ENCODE peak calls at places on chromosomes 3 and 15, in nine cellular contexts. O, F, Q, T, E, H, A, X and P are unnamed samples. For H3K36me3, the result is how much of the 10 kb centered on the place peaks cover.

GRCh38 chr3:178152010-178152409 is 384.2 kb upstream of the KCNMB2 start:
- DNase-seq in F (no peak), Q (no peak), O (no peak), X (no peak), H (no peak), T (no peak), A (no peak), E (no peak), P (no peak)

GRCh38 chr3:124510290-124510689 is 220.0 kb upstream of the UMPS start:
- DNase-seq in A (no peak), T (peak), F (peak), H (no peak), E (no peak), O (no peak), X (no peak), Q (no peak), P (no peak)

GRCh38 chr15:33737687-33738606 is 230.3 kb upstream of the CHRM5 start:
- DNase-seq in A (no peak), X (no peak), Q (no peak), E (peak), O (peak), F (peak), T (peak), H (no peak), P (no peak)

GRCh38 chr15:74768771-74769342 is 13.0 kb upstream of the CSK start:
- DNase-seq in A (no peak), Q (no peak), F (no peak), E (peak), H (no peak), X (peak), T (peak), O (peak), P (no peak)

GRCh38 chr15:23589012-23589411 is 23.5 kb downstream of the MKRN3 start:
- DNase-seq in Q (no peak), H (no peak), X (no peak), A (no peak), T (no peak), F (no peak), E (no peak), O (no peak), P (no peak)

GRCh38 chr3:180408654-180409053 is 193.3 kb upstream of the TTC14 start:
- DNase-seq in Q (no peak), X (no peak), T (peak), H (no peak), O (no peak), E (no peak), A (no peak), F (peak), P (no peak)

GRCh38 chr3:162141232-162141631 is 644.6 kb downstream of the OTOL1 start:
- DNase-seq in E (no peak), T (peak), H (no peak), F (peak), A (no peak), O (no peak), X (no peak), Q (no peak), P (no peak)

GRCh38 chr3:14275962-14276909 is 97.6 kb downstream of the LSM3 start:
- DNase-seq in H (no peak), O (no peak), Q (no peak), T (no peak), E (no peak), F (no peak), X (no peak), A (no peak), P (no peak)

GRCh38 chr3:53513556-53514190 is 19.3 kb downstream of the CACNA1D start:
- DNase-seq in E (no peak), Q (no peak), O (no peak), A (no peak), H (no peak), F (peak), X (no peak), T (no peak), P (no peak)

GRCh38 chr15:80157215-80157614 is 4.4 kb downstream of the FAH start:
- DNase-seq in F (no peak), Q (no peak), X (no peak), E (no peak), H (no peak), O (no peak), T (no peak), A (no peak), P (no peak)

GRCh38 chr15:60573936-60574335 is 95.0 kb upstream of the ICE2 start:
- DNase-seq in A (no peak), X (no peak), E (no peak), H (no peak), T (no peak), Q (no peak), F (no peak), O (peak), P (peak)

GRCh38 chr3:101200461-101200860 is 119.9 kb downstream of the IMPG2 start:
- DNase-seq in E (no peak), Q (no peak), A (no peak), T (no peak), O (no peak), X (no peak), F (no peak), H (no peak), P (no peak)

GRCh38 chr15:89778861-89779260 is 2.7 kb downstream of the MESP2 start:
- DNase-seq in O (no peak), T (no peak), A (no peak), H (peak), Q (no peak), F (no peak), X (no peak), E (no peak), P (no peak)

GRCh38 chr15:45456212-45457106 is 66.1 kb downstream of the SLC30A4 start:
- DNase-seq in O (peak), Q (no peak), T (peak), A (peak), H (peak), E (peak), X (peak), F (peak), P (no peak)

GRCh38 chr3:160150525-160150924 is 74.7 kb upstream of the C3orf80 start:
- DNase-seq in O (no peak), A (no peak), X (no peak), H (no peak), F (no peak), T (peak), E (peak), Q (no peak), P (no peak)

GRCh38 chr15:67189326-67190051 is 65.0 kb downstream of the AAGAB start:
- DNase-seq in X (no peak), Q (peak), O (no peak), F (no peak), A (peak), H (no peak), T (no peak), E (no peak), P (no peak)

GRCh38 chr3:120423432-120423831 is 27.4 kb downstream of the FSTL1 start:
- DNase-seq in X (no peak), O (no peak), H (no peak), E (no peak), T (no peak), A (no peak), F (no peak), Q (no peak), P (no peak)

GRCh38 chr3:120425196-120425595 is 25.6 kb downstream of the FSTL1 start:
- DNase-seq in Q (no peak), X (no peak), T (no peak), A (no peak), O (no peak), F (no peak), E (no peak), H (no peak), P (no peak)

GRCh38 chr3:120424506-120424905 is 26.3 kb downstream of the FSTL1 start:
- DNase-seq in O (no peak), A (no peak), T (no peak), E (no peak), Q (no peak), H (no peak), F (no peak), X (no peak), P (no peak)

GRCh38 chr3:120427201-120427600 is 23.6 kb downstream of the FSTL1 start:
- DNase-seq in E (no peak), X (no peak), F (no peak), H (no peak), A (no peak), Q (no peak), O (no peak), T (no peak), P (no peak)

GRCh38 chr3:120425877-120426276 is 24.9 kb downstream of the FSTL1 start:
- DNase-seq in O (no peak), T (peak), E (peak), Q (no peak), H (no peak), X (no peak), F (no peak), A (no peak), P (no peak)
- H3K4me3 ChIP-seq in O (no peak), T (no peak), E (no peak), Q (no peak), H (no peak), X (no peak), F (no peak), A (no peak), P (no peak)

DNA sequence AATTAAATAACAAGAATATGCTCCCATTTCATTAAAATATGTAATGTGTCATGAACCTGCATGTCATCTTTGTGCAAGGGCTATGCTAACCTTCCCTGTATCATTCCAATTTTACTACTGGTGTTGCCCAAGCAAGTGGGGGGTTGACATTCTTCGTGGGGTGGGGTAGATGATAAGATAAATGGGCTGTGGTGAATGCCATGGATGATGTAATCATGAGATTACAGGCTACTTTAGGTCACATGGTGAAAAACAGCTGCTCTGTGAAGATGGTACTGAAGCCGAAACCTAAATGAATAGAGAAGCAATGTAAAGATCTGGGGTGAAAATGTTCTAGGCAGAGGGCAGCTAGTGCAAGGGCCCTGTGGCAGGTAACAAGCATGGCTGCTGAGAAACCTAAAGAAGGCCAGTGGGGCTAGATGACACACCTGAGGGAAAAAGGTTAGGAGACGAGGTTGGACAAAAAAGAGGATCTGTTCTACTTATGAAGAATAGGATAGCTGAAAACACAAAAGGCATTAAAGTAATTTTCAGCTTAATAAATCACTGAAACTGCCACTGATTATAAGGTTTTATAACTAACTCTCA is 35.1 kb downstream of the MTMR10 start:
- DNase-seq in F (no peak), Q (no peak), O (no peak), T (peak), A (no peak), X (no peak), H (no peak), E (no peak), P (no peak)
- H3K36me3 ChIP-seq in F (under half), Q (under half), O (under half), T (under half), A (half or more), X (under half), H (under half), E (under half), P (under half)

DNA sequence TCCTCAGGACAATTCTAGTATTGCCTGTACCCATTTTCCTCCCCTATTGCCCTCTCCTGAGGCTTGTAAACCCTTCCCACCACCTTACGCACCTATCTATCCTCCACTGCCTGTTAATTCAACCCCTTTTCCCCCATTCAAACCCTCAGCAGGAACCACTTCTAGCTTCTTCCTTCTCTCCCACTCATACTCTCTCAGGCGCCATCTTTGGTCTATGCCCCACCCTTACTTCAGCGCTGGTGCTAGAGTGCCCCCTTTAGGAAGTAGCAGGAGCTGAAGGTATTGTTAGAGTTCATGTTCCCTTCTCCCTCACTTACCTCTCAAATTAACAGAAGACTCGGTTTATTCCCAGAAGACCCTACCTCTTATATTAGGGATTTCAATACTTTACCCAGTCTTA is 121.8 kb upstream of the NLGN1 start:
- DNase-seq in F (no peak), O (no peak), A (no peak), E (no peak), T (no peak), Q (no peak), X (no peak), H (no peak), P (no peak)
- TF ChIP-seq CTCF in F (no peak), O (no peak), A (no peak), E (no peak), T (no peak), Q (no peak), X (no peak), H (no peak), P (peak)

GRCh38 chr15:62254137-62254934 is 89.3 kb upstream of the C2CD4B start:
- DNase-seq in E (peak), T (peak), H (peak), Q (no peak), X (no peak), F (peak), O (peak), A (peak), P (peak)

GRCh38 chr15:62253294-62253693 is 88.2 kb upstream of the C2CD4B start:
- DNase-seq in O (no peak), A (no peak), F (no peak), H (no peak), E (no peak), X (no peak), Q (no peak), T (no peak), P (no peak)

GRCh38 chr15:62262305-62262941 is 97.3 kb upstream of the C2CD4B start:
- DNase-seq in H (no peak), E (no peak), O (no peak), X (no peak), A (no peak), T (no peak), Q (no peak), F (peak), P (no peak)

GRCh38 chr15:62257991-62258390 is 92.9 kb upstream of the C2CD4B start:
- DNase-seq in E (no peak), F (no peak), A (no peak), O (no peak), H (no peak), X (no peak), Q (no peak), T (no peak), P (no peak)
- H3K4me3 ChIP-seq in E (no peak), F (no peak), A (no peak), O (no peak), H (no peak), X (no peak), Q (no peak), T (no peak), P (no peak)

DNA sequence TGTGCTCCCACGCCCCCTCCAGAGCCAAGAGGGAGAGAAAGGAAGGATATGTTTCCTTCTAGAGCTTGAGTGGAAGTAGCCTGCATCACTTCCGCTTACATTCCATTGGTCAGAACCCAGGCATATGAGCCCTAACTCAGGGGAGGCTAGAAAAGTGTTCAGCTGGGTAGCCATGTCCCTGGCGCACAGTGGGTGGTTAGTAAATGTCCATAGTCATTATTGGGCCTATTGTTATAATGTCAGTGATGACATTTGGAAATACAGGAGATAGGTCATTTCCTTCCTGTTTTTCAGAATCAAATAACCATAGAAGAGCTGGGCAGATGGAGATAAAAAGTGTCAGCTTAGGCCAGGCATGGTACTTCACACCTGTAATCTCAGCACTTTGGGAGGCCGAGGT is 27.3 kb downstream of the CD276 start:
- DNase-seq in F (no peak), T (no peak), X (no peak), E (no peak), H (no peak), O (no peak), Q (no peak), A (peak), P (no peak)
- H3K36me3 ChIP-seq in F (under half), T (under half), X (under half), E (under half), H (under half), O (under half), Q (under half), A (under half), P (under half)

GRCh38 chr3:171172070-171172469 is 145.6 kb upstream of the SLC2A2 start:
- DNase-seq in T (no peak), X (no peak), F (no peak), H (no peak), Q (no peak), A (no peak), O (no peak), E (no peak), P (no peak)
- TF ChIP-seq CTCF in T (no peak), X (no peak), F (peak), H (no peak), Q (no peak), A (no peak), O (no peak), E (no peak), P (peak)

DNA sequence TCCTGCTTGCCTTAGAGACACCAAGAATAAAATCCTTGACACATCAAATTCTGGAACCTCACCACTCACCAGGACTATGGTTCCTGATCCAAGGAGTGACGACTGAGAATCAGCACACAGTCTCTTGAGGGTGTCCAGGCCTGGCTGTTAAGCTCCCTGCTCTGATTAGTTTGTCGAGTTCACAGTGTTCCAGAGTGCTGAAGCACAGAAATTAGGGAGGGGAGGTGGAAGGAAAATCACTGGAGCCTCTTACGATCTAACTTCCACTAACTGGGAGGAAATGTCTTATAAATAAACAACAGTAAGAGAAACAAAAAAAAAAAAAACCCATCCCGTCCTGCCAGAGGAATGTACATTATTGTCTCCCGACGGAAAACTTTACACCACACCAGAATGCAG is 330.2 kb downstream of the TIGIT start:
- DNase-seq in F (no peak), A (no peak), H (peak), E (peak), X (no peak), Q (peak), O (peak), T (peak), P (no peak)
- H3K4me3 ChIP-seq in F (no peak), A (peak), H (peak), E (no peak), X (peak), Q (peak), O (no peak), T (peak), P (no peak)

DNA sequence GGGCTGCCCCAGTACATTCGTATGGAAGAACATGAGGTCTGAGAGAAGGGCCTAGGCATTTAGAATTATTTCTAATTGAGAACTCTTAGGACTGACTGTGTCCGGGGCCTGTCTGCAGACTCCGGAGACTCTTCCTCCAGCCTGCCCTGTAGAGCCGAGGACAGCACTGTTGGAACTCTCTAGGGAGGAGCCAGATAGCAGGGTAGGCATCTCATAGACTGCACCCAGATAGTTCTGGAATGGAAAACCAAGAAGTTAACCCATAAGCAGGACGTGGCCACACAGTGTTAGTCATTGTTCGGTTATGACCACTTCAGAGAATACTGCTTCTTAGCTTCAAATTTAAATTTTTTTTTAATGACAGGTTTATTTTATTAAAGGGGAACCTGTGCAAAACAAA is 59.5 kb downstream of the SNRK start:
- DNase-seq in O (no peak), A (no peak), H (peak), T (peak), F (peak), E (no peak), X (no peak), Q (no peak), P (no peak)
- H3K36me3 ChIP-seq in O (under half), A (half or more), H (under half), T (under half), F (under half), E (under half), X (under half), Q (under half), P (under half)

GRCh38 chr3:167396075-167396474 is 16.0 kb upstream of the ZBBX start:
- DNase-seq in E (no peak), X (no peak), T (no peak), A (no peak), F (no peak), Q (no peak), H (no peak), O (no peak), P (no peak)

DNA sequence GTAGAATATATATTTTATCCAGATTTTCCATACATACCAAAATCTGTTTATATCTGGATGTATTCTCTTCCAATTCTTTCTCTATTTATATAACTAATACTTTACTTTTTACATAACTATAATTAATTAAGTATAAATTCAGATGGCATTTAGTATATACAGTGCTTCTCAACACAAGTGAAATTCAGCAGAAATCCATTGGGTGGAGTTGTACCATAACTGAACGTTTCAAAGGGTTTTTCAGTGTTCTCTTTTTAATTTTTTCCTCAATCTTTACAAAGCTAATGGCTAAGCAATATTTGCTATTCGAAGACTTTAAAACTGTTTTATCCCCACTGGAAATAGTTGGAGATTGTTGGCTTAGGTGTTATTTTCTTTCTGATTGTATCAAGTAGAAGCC is 13.9 kb upstream of the ZBBX start:
- DNase-seq in T (no peak), E (no peak), O (no peak), H (no peak), F (no peak), A (no peak), X (no peak), Q (no peak), P (no peak)
- TF ChIP-seq CTCF in T (no peak), E (no peak), O (no peak), H (no peak), F (peak), A (no peak), X (no peak), Q (no peak), P (no peak)

GRCh38 chr3:48563382-48563918 is at the start of gene UCN2:
- DNase-seq in A (no peak), O (no peak), X (no peak), Q (no peak), F (no peak), H (no peak), T (peak), E (no peak), P (no peak)

GRCh38 chr3:48558446-48559134 is 2.0 kb upstream of the PFKFB4 start:
- DNase-seq in X (no peak), H (no peak), O (peak), A (peak), F (no peak), T (no peak), E (peak), Q (peak), P (no peak)

GRCh38 chr3:48562367-48563095 is 1.1 kb downstream of the UCN2 start:
- DNase-seq in A (no peak), E (no peak), F (no peak), X (no peak), T (no peak), O (no peak), H (no peak), Q (no peak), P (no peak)

GRCh38 chr3:48560648-48561018 is 2.9 kb downstream of the UCN2 start:
- DNase-seq in F (no peak), X (no peak), E (peak), H (no peak), A (no peak), Q (peak), O (no peak), T (peak), P (no peak)

GRCh38 chr3:48561045-48561736 is 2.4 kb downstream of the UCN2 start:
- DNase-seq in H (peak), X (no peak), E (peak), T (peak), A (peak), F (no peak), Q (no peak), O (peak), P (no peak)
- H3K4me3 ChIP-seq in H (no peak), X (peak), E (no peak), T (no peak), A (peak), F (no peak), Q (peak), O (no peak), P (no peak)